ENCODE peak calls at places on chromosome 17, in ten cellular contexts. O is endothelial cell, N is suprapubic skin, U is AG10803, T is kidney epithelial cell, Y is foreskin fibroblast, G is epithelial cell of esophagus, Q is type B pancreatic cell, J is lower lobe of right lung, A is cardiac muscle cell. K is an unnamed sample.

GRCh38 chr17:82110298-82110697 is 12.3 kb upstream of the FASN start:
- DNase-seq in J (no peak), G (peak; percentile 93), O (no peak), U (no peak), N (no peak), T (peak; percentile 48), Y (no peak), A (no peak), Q (no peak), K (no peak)

GRCh38 chr17:80817861-80818260 is 173.8 kb upstream of the CHMP6 start:
- DNase-seq in A (no peak), G (peak; percentile 67), Y (peak; percentile 45), Q (no peak), O (no peak), T (no peak), N (no peak), J (peak; percentile 21), U (peak; percentile 35), K (no peak)

GRCh38 chr17:58269557-58270291 is 11.0 kb downstream of the MPO start:
- DNase-seq in U (no peak), N (no peak), A (no peak), G (no peak), O (no peak), Q (peak; percentile 39), T (no peak), J (no peak), Y (no peak), K (no peak)

GRCh38 chr17:8187517-8188407 is 2.2 kb downstream of the BORCS6 start:
- DNase-seq in T (peak; percentile 88), N (peak; percentile 97), O (peak; percentile 90), U (peak; percentile 100), Y (peak; percentile 98), A (peak; percentile 99), J (peak; percentile 87), G (peak; percentile 98), Q (peak; percentile 94), K (peak; percentile 90)

GRCh38 chr17:21098934-21099687 is 27.7 kb upstream of the DHRS7B start:
- DNase-seq in Q (no peak), T (no peak), U (peak; percentile 48), N (no peak), G (peak; percentile 87), A (peak; percentile 72), O (peak; percentile 62), Y (peak; percentile 65), J (peak; percentile 63), K (peak; percentile 75)

GRCh38 chr17:57544834-57545463 is 200.2 kb downstream of the CCDC182 start:
- DNase-seq in J (no peak), Y (no peak), A (no peak), Q (no peak), O (no peak), G (no peak), N (no peak), U (no peak), T (no peak), K (no peak)

GRCh38 chr17:69066482-69066881 is 5.8 kb upstream of the ABCA9 start:
- DNase-seq in Y (no peak), O (no peak), Q (no peak), G (no peak), J (no peak), U (no peak), A (no peak), N (no peak), T (no peak), K (no peak)

GRCh38 chr17:81578561-81579225 is 26.5 kb upstream of the FAAP100 start:
- DNase-seq in O (no peak), G (peak; percentile 75), J (no peak), N (no peak), Q (no peak), U (no peak), Y (no peak), A (no peak), T (no peak), K (no peak)

GRCh38 chr17:72587773-72588511 is 467.1 kb downstream of the SOX9 start:
- DNase-seq in Y (no peak), T (no peak), G (peak; percentile 83), J (no peak), A (peak; percentile 57), O (no peak), Q (no peak), U (no peak), N (no peak), K (no peak)

GRCh38 chr17:48153711-48154642 is 46.4 kb downstream of the SNX11 start:
- DNase-seq in U (peak; percentile 53), J (no peak), T (no peak), A (peak; percentile 60), N (no peak), G (peak; percentile 26), Y (peak; percentile 19), O (peak; percentile 42), Q (no peak), K (peak; percentile 42)

GRCh38 chr17:75181110-75181509 is 1.6 kb downstream of the SUMO2 start:
- DNase-seq in N (no peak), Q (no peak), T (no peak), A (no peak), O (no peak), G (no peak), Y (no peak), U (no peak), J (no peak), K (no peak)

GRCh38 chr17:77184474-77184873 is 43.7 kb downstream of the SEC14L1 start:
- DNase-seq in U (peak; percentile 86), G (peak; percentile 45), J (no peak), Q (no peak), N (no peak), T (no peak), O (no peak), Y (peak; percentile 24), A (peak; percentile 39), K (no peak)

GRCh38 chr17:50097455-50097854 is 2.3 kb downstream of the PDK2 start:
- DNase-seq in N (no peak), J (peak; percentile 28), U (no peak), Q (no peak), T (no peak), A (no peak), O (no peak), Y (no peak), G (no peak), K (no peak)
- TF ChIP-seq CTCF in N (no peak), J (no peak), U (no peak), Q (no peak), T (no peak), A (no peak), O (no peak), Y (no peak), G (no peak), K (no peak)

DNA sequence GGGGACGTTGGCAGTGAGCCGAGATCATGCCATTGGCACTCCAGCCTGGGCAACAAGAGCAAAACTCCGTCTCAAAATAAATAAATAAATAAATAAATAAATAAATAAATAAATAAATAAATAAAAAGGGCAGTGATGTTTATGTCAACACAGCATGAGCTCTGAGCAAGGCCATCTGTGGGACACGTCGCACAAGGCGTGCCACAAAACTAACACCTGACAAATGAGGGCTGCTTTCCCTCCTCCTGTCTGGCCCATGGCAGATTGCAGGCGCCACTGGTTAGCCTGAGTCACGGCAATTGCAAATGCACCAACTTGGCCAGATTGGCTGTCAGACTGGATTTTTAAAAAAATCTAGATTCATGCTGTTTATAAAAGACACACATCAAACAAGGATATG is 25.9 kb upstream of the SPNS3 start:
- DNase-seq in O (no peak), J (no peak), Q (no peak), G (peak; percentile 85), T (no peak), A (peak; percentile 21), N (no peak), U (no peak), Y (no peak), K (no peak)
- TF ChIP-seq CTCF in O (no peak), J (no peak), Q (no peak), G (peak; percentile 34), T (no peak), A (no peak), N (no peak), U (no peak), Y (no peak), K (no peak)

DNA sequence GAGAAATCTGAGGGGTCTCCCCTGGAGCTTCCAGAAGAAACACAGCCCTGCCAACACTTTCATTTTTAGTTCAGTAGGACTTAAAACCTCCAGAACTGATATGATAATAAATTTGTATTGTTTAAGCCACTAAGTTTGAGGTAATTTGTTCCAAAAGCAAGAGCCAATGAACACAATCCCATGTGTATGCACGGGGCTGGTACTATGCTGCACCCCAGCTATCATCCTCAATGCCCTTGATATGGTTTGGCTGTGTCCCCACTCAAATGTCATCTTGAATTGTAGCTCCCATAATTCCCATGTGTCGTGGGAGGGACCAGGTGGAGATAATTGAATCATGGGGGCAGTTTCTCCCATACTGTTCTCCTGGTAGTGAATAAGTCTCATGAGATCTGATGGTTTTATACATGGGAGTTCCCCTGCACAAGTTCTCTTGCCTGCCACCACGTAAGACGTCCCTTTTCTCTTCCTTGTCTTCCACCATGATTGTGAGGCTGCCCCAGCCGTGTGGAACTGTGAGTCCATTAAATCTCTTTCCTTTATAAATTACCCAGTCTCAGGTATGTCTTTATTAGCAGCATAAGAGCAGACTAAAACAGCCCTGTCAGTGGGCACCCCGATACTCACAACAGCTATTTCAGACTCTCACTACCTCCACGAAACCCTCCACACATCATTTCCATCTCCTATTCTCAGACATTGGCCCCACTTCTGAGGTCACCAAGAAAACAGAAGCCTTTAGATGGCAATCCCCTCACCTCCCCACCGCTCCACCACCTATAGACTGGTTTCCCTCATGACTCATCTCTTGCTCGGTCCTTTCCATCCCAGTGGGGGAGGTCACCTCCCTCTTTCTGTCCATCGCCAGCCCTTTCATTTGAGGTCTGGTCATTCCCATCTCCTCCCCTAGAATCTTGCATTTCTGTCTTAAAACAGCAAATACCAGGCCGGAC is 8.9 kb upstream of the CACNG1 start:
- DNase-seq in O (no peak), Y (no peak), G (no peak), Q (no peak), A (no peak), J (peak; percentile 2), N (no peak), T (no peak), U (no peak), K (no peak)
- TF ChIP-seq CTCF in O (no peak), Y (no peak), G (no peak), Q (no peak), A (no peak), J (no peak), N (no peak), T (no peak), U (no peak), K (no peak)

GRCh38 chr17:45311406-45311761 is 5.4 kb downstream of the MAP3K14 start:
- DNase-seq in J (no peak), Q (no peak), U (no peak), G (no peak), O (no peak), N (no peak), T (no peak), Y (no peak), A (no peak), K (no peak)
- TF ChIP-seq CTCF in J (no peak), Q (no peak), U (peak; percentile 18), G (no peak), O (no peak), N (no peak), T (no peak), Y (peak; percentile 19), A (peak; percentile 11), K (no peak)

GRCh38 chr17:9402590-9403199 is 172.9 kb downstream of the STX8 start:
- DNase-seq in N (no peak), Q (no peak), U (peak; percentile 23), J (no peak), Y (no peak), G (peak; percentile 63), A (peak; percentile 60), O (peak; percentile 48), T (no peak), K (peak; percentile 63)
- TF ChIP-seq CTCF in N (peak; percentile 28), Q (peak; percentile 71), U (peak; percentile 52), J (peak; percentile 23), Y (peak; percentile 16), G (peak; percentile 47), A (peak; percentile 63), O (peak; percentile 63), T (peak; percentile 32), K (peak; percentile 65)

K was measured in glutamatergic neuron.